ENCODE peak calls at places on chromosomes 2 and 18, in four cellular contexts. One of them, this sample, is unnamed.

GRCh38 chr2:147177449-147177848 is 667.4 kb upstream of the ACVR2A start:
- DNase-seq in WTC11: no peak
- DNase-seq in nucleus accumbens: no peak
- DNase-seq in substantia nigra: no peak
- DNase-seq in this sample: no peak

GRCh38 chr2:6639870-6640639 is 225.7 kb downstream of the CMPK2 start:
- DNase-seq in nucleus accumbens: no peak
- DNase-seq in substantia nigra: no peak
- DNase-seq in WTC11: no peak
- DNase-seq in this sample: no peak

GRCh38 chr18:37658894-37659293 is 93.3 kb upstream of the CELF4 start:
- DNase-seq in WTC11: no peak
- DNase-seq in nucleus accumbens: no peak
- DNase-seq in substantia nigra: no peak
- DNase-seq in this sample: no peak

GRCh38 chr2:105387225-105387624 is 11.6 kb downstream of the FHL2 start:
- DNase-seq in WTC11: no peak
- DNase-seq in nucleus accumbens: no peak
- DNase-seq in substantia nigra: no peak
- DNase-seq in this sample: no peak

GRCh38 chr2:30359644-30360167 is 87.3 kb upstream of the LCLAT1 start:
- DNase-seq in substantia nigra: no peak
- DNase-seq in nucleus accumbens: no peak
- DNase-seq in WTC11: no peak
- DNase-seq in this sample: no peak

GRCh38 chr18:67154979-67155378 is 361.5 kb downstream of the DSEL start:
- DNase-seq in substantia nigra: no peak
- DNase-seq in nucleus accumbens: no peak
- DNase-seq in WTC11: no peak
- DNase-seq in this sample: no peak

GRCh38 chr2:204625135-204625534 is 79.9 kb downstream of the PARD3B start:
- DNase-seq in nucleus accumbens: peak; percentile 3
- DNase-seq in WTC11: no peak
- DNase-seq in substantia nigra: peak; percentile 41
- DNase-seq in this sample: no peak

GRCh38 chr2:181953773-181954537 is 31.7 kb upstream of the PPP1R1C start:
- DNase-seq in WTC11: peak; percentile 81
- DNase-seq in substantia nigra: peak; percentile 3
- DNase-seq in nucleus accumbens: peak; percentile 7
- DNase-seq in this sample: no peak

GRCh38 chr2:200781626-200782025 is 30.1 kb upstream of the BZW1 start:
- DNase-seq in substantia nigra: no peak
- DNase-seq in nucleus accumbens: no peak
- DNase-seq in WTC11: no peak
- DNase-seq in this sample: no peak

GRCh38 chr2:73964223-73964622 is 20.5 kb upstream of the TET3 start:
- DNase-seq in substantia nigra: no peak
- DNase-seq in nucleus accumbens: no peak
- DNase-seq in WTC11: no peak
- DNase-seq in this sample: no peak

GRCh38 chr2:109356251-109357035 is 227.4 kb downstream of the SH3RF3 start:
- DNase-seq in WTC11: no peak
- DNase-seq in nucleus accumbens: no peak
- DNase-seq in substantia nigra: no peak
- DNase-seq in this sample: no peak

GRCh38 chr2:223941579-223942277 is 3.4 kb downstream of the WDFY1 start:
- DNase-seq in WTC11: no peak
- DNase-seq in nucleus accumbens: no peak
- DNase-seq in substantia nigra: no peak
- DNase-seq in this sample: no peak

GRCh38 chr2:54871457-54872103 is 148.1 kb downstream of the EML6 start:
- DNase-seq in substantia nigra: no peak
- DNase-seq in WTC11: no peak
- DNase-seq in nucleus accumbens: no peak
- DNase-seq in this sample: no peak

GRCh38 chr18:3442894-3443293 is 7.1 kb upstream of the TGIF1 start:
- DNase-seq in WTC11: no peak
- DNase-seq in nucleus accumbens: no peak
- DNase-seq in substantia nigra: no peak
- DNase-seq in this sample: no peak

GRCh38 chr2:6914829-6915228 is 2.4 kb upstream of the RNF144A start:
- DNase-seq in WTC11: no peak
- DNase-seq in nucleus accumbens: no peak
- DNase-seq in substantia nigra: no peak
- DNase-seq in this sample: no peak

GRCh38 chr2:120770641-120771040 is 35.0 kb downstream of the GLI2 start:
- DNase-seq in nucleus accumbens: no peak
- DNase-seq in WTC11: no peak
- DNase-seq in substantia nigra: no peak
- DNase-seq in this sample: peak; percentile 74

GRCh38 chr18:32847719-32848118 is 74.9 kb upstream of the KLHL14 start:
- DNase-seq in substantia nigra: no peak
- DNase-seq in nucleus accumbens: no peak
- DNase-seq in WTC11: peak; percentile 50
- DNase-seq in this sample: no peak

GRCh38 chr2:173590278-173590811 is 235.7 kb downstream of the CDCA7 start:
- DNase-seq in WTC11: no peak
- DNase-seq in substantia nigra: peak; percentile 14
- DNase-seq in nucleus accumbens: no peak
- DNase-seq in this sample: no peak

GRCh38 chr2:85455552-85456090 is 37.1 kb downstream of the SH2D6 start:
- DNase-seq in WTC11: peak; percentile 38
- DNase-seq in substantia nigra: no peak
- DNase-seq in nucleus accumbens: no peak
- DNase-seq in this sample: no peak

GRCh38 chr18:8801263-8801901 is 96.0 kb downstream of the MTCL1 start:
- DNase-seq in substantia nigra: no peak
- DNase-seq in nucleus accumbens: no peak
- DNase-seq in WTC11: no peak
- DNase-seq in this sample: no peak

GRCh38 chr2:62569907-62570793 is 64.2 kb upstream of the TMEM17 start:
- DNase-seq in nucleus accumbens: no peak
- DNase-seq in WTC11: peak; percentile 50
- DNase-seq in substantia nigra: no peak
- DNase-seq in this sample: peak; percentile 78

GRCh38 chr2:45892236-45892701 is 240.8 kb downstream of the PRKCE start:
- DNase-seq in nucleus accumbens: no peak
- DNase-seq in substantia nigra: no peak
- DNase-seq in WTC11: no peak
- DNase-seq in this sample: no peak

GRCh38 chr2:203623104-203623503 is 83.3 kb upstream of the CD28 start:
- DNase-seq in nucleus accumbens: no peak
- DNase-seq in WTC11: no peak
- DNase-seq in substantia nigra: no peak
- DNase-seq in this sample: no peak

GRCh38 chr2:163375070-163375469 is 360.7 kb downstream of the FIGN start:
- DNase-seq in substantia nigra: no peak
- DNase-seq in nucleus accumbens: no peak
- DNase-seq in WTC11: no peak
- DNase-seq in this sample: no peak

GRCh38 chr2:134083548-134083947 is 170.3 kb upstream of the MGAT5 start:
- DNase-seq in nucleus accumbens: no peak
- DNase-seq in substantia nigra: no peak
- DNase-seq in WTC11: no peak
- DNase-seq in this sample: no peak

GRCh38 chr2:65130440-65131175 is 702 bp upstream of the RAB1A start:
- DNase-seq in substantia nigra: no peak
- DNase-seq in WTC11: no peak
- DNase-seq in nucleus accumbens: no peak
- DNase-seq in this sample: no peak

GRCh38 chr2:222290691-222291484 is 7.9 kb downstream of the PAX3 start:
- DNase-seq in substantia nigra: no peak
- DNase-seq in WTC11: peak; percentile 90
- DNase-seq in nucleus accumbens: no peak
- DNase-seq in this sample: no peak

GRCh38 chr2:168135121-168135520 is 112.3 kb downstream of the STK39 start:
- DNase-seq in nucleus accumbens: no peak
- DNase-seq in WTC11: no peak
- DNase-seq in substantia nigra: no peak
- DNase-seq in this sample: no peak

GRCh38 chr2:18557121-18557520 is 3.3 kb downstream of the RDH14 start:
- DNase-seq in nucleus accumbens: no peak
- DNase-seq in WTC11: no peak
- DNase-seq in substantia nigra: no peak
- DNase-seq in this sample: no peak

GRCh38 chr18:13620206-13620672 is 106.1 kb downstream of the FAM210A start:
- DNase-seq in WTC11: no peak
- DNase-seq in nucleus accumbens: no peak
- DNase-seq in substantia nigra: no peak
- DNase-seq in this sample: no peak

GRCh38 chr2:121925466-121925865 is 170.0 kb downstream of the TSN start:
- DNase-seq in substantia nigra: no peak
- DNase-seq in nucleus accumbens: no peak
- DNase-seq in WTC11: no peak
- DNase-seq in this sample: no peak

GRCh38 chr18:22670914-22671313 is 253.2 kb upstream of the CTAGE1 start:
- DNase-seq in WTC11: no peak
- DNase-seq in nucleus accumbens: no peak
- DNase-seq in substantia nigra: no peak
- DNase-seq in this sample: no peak

GRCh38 chr2:227826019-227826521 is 12.4 kb downstream of the CCL20 start:
- DNase-seq in substantia nigra: peak; percentile 18
- DNase-seq in nucleus accumbens: peak; percentile 23
- DNase-seq in WTC11: no peak
- DNase-seq in this sample: no peak

GRCh38 chr2:132253496-132254305 is 91.9 kb upstream of the ANKRD30BL start:
- DNase-seq in WTC11: no peak
- DNase-seq in nucleus accumbens: no peak
- DNase-seq in substantia nigra: no peak
- DNase-seq in this sample: peak; percentile 88

GRCh38 chr2:30139131-30139870 is 7.5 kb upstream of the YPEL5 start:
- DNase-seq in WTC11: no peak
- DNase-seq in nucleus accumbens: no peak
- DNase-seq in substantia nigra: no peak
- DNase-seq in this sample: no peak

GRCh38 chr2:240626531-240627300 is 1.4 kb downstream of the GPR35 start:
- DNase-seq in nucleus accumbens: no peak
- DNase-seq in WTC11: peak; percentile 16
- DNase-seq in substantia nigra: no peak
- DNase-seq in this sample: peak; percentile 88

GRCh38 chr18:72652990-72653593 is 109.0 kb upstream of the CBLN2 start:
- DNase-seq in nucleus accumbens: no peak
- DNase-seq in substantia nigra: peak; percentile 1
- DNase-seq in WTC11: peak; percentile 77
- DNase-seq in this sample: no peak

This sample was measured in chondrocyte.